ENCODE peak calls at places on chromosomes 3 and 15, in nine cellular contexts. S, W, H, U, A, V, Z, K and L are unnamed samples.

GRCh38 chr3:26089249-26089648 is 299.4 kb downstream of the OXSM start:
- DNase-seq in Z (no peak), U (no peak), A (no peak), V (no peak), H (no peak), S (no peak), K (no peak), W (no peak), L (no peak)

GRCh38 chr3:168168743-168169142 is 73.0 kb upstream of the GOLIM4 start:
- DNase-seq in H (no peak), K (no peak), Z (no peak), V (no peak), W (no peak), A (no peak), U (no peak), S (no peak), L (no peak)

GRCh38 chr3:30341851-30342250 is 264.6 kb upstream of the TGFBR2 start:
- DNase-seq in H (no peak), S (no peak), U (no peak), A (no peak), Z (no peak), V (no peak), W (no peak), K (no peak), L (no peak)

GRCh38 chr3:38582941-38583645 is 66.4 kb downstream of the SCN5A start:
- DNase-seq in Z (no peak), U (no peak), K (no peak), W (no peak), S (no peak), A (no peak), H (no peak), V (no peak), L (no peak)

GRCh38 chr15:91498046-91498445 is 355.5 kb upstream of the SLCO3A1 start:
- DNase-seq in H (no peak), A (no peak), W (no peak), U (no peak), V (no peak), S (no peak), Z (no peak), K (no peak), L (no peak)

GRCh38 chr15:65184305-65184943 is 718 bp downstream of the CLPX start:
- DNase-seq in S (peak), Z (no peak), U (peak), A (peak), K (no peak), H (peak), W (peak), V (peak), L (no peak)

GRCh38 chr3:175150812-175151411 is 291.8 kb downstream of the NAALADL2 start:
- DNase-seq in V (no peak), Z (peak), K (peak), A (no peak), H (peak), S (no peak), W (no peak), U (peak), L (no peak)

GRCh38 chr3:187002915-187003314 is 72.6 kb downstream of the ST6GAL1 start:
- DNase-seq in S (no peak), V (no peak), U (no peak), K (no peak), A (no peak), W (no peak), H (no peak), Z (no peak), L (no peak)

GRCh38 chr15:55552926-55553325 is 35.2 kb downstream of the PYGO1 start:
- DNase-seq in K (no peak), S (peak), Z (no peak), W (no peak), V (no peak), U (no peak), H (no peak), A (no peak), L (no peak)

GRCh38 chr15:101121511-101122090 is 130.2 kb downstream of the CHSY1 start:
- DNase-seq in A (no peak), K (no peak), H (no peak), U (no peak), S (peak), W (peak), Z (no peak), V (peak), L (no peak)

GRCh38 chr3:48492461-48493202 is 11.3 kb downstream of the SHISA5 start:
- DNase-seq in K (no peak), A (no peak), W (no peak), U (no peak), S (no peak), H (no peak), V (no peak), Z (no peak), L (no peak)

GRCh38 chr3:159929181-159929893 is 59.3 kb upstream of the IL12A start:
- DNase-seq in A (peak), W (no peak), H (peak), V (no peak), K (no peak), S (peak), U (peak), Z (no peak), L (no peak)

GRCh38 chr3:111303760-111304159 is 232.1 kb downstream of the NECTIN3 start:
- DNase-seq in W (no peak), V (no peak), U (no peak), H (no peak), A (no peak), K (no peak), Z (no peak), S (no peak), L (no peak)

GRCh38 chr3:32508731-32509130 is 6.1 kb upstream of the CMTM6 start:
- DNase-seq in U (no peak), W (no peak), S (peak), V (no peak), K (no peak), A (no peak), Z (no peak), H (no peak), L (no peak)

GRCh38 chr15:69755571-69756310 is 303.1 kb downstream of the RPLP1 start:
- DNase-seq in W (peak), S (no peak), A (no peak), H (no peak), Z (no peak), U (no peak), V (no peak), K (no peak), L (no peak)

GRCh38 chr3:9194509-9195184 is 54.8 kb downstream of the SRGAP3 start:
- DNase-seq in U (peak), Z (peak), V (no peak), A (no peak), S (no peak), K (peak), W (no peak), H (peak), L (no peak)